ENCODE peak calls at places on chromosomes 4 and X, in six cellular contexts. One of them, this sample, is unnamed.

GRCh38 chr4:142091085-142091513 is 454.7 kb downstream of the IL15 start:
- DNase-seq in cardiac fibroblast: peak; percentile 99
- DNase-seq in CD8-positive, alpha-beta T cell: no peak
- DNase-seq in omental fat pad: no peak
- DNase-seq in mesothelial cell of epicardium: no peak
- DNase-seq in cardiac muscle cell: no peak
- DNase-seq in this sample: no peak

GRCh38 chr4:130238121-130238520 is 1142.2 kb downstream of the C4orf33 start:
- DNase-seq in omental fat pad: no peak
- DNase-seq in mesothelial cell of epicardium: no peak
- DNase-seq in cardiac fibroblast: peak; percentile 3
- DNase-seq in cardiac muscle cell: no peak
- DNase-seq in CD8-positive, alpha-beta T cell: no peak
- DNase-seq in this sample: no peak

GRCh38 chr4:1244081-1244977 is 4.6 kb downstream of the CTBP1 start:
- DNase-seq in cardiac fibroblast: no peak
- DNase-seq in CD8-positive, alpha-beta T cell: no peak
- DNase-seq in mesothelial cell of epicardium: no peak
- DNase-seq in cardiac muscle cell: no peak
- DNase-seq in omental fat pad: no peak
- DNase-seq in this sample: no peak

GRCh38 chrX:71053217-71053621 is 14.9 kb downstream of the SNX12 start:
- DNase-seq in mesothelial cell of epicardium: no peak
- DNase-seq in omental fat pad: no peak
- DNase-seq in cardiac fibroblast: peak; percentile 69
- DNase-seq in cardiac muscle cell: peak; percentile 75
- DNase-seq in CD8-positive, alpha-beta T cell: no peak
- DNase-seq in this sample: no peak

GRCh38 chr4:105637409-105638258 is 70.9 kb downstream of the INTS12 start:
- DNase-seq in omental fat pad: peak; percentile 72
- DNase-seq in cardiac fibroblast: peak; percentile 43
- DNase-seq in CD8-positive, alpha-beta T cell: no peak
- DNase-seq in mesothelial cell of epicardium: peak; percentile 57
- DNase-seq in cardiac muscle cell: peak; percentile 68
- DNase-seq in this sample: no peak

GRCh38 chrX:2901367-2902036 is 27.6 kb downstream of the ARSD start:
- DNase-seq in cardiac muscle cell: no peak
- DNase-seq in mesothelial cell of epicardium: no peak
- DNase-seq in omental fat pad: no peak
- DNase-seq in cardiac fibroblast: no peak
- DNase-seq in CD8-positive, alpha-beta T cell: no peak
- DNase-seq in this sample: no peak

GRCh38 chrX:38347136-38347535 is 5.3 kb upstream of the OTC start:
- DNase-seq in CD8-positive, alpha-beta T cell: no peak
- DNase-seq in omental fat pad: no peak
- DNase-seq in cardiac fibroblast: peak; percentile 82
- DNase-seq in mesothelial cell of epicardium: no peak
- DNase-seq in cardiac muscle cell: peak; percentile 2
- DNase-seq in this sample: no peak

GRCh38 chr4:113645771-113646455 is 115.6 kb downstream of the CAMK2D start:
- DNase-seq in cardiac muscle cell: no peak
- DNase-seq in omental fat pad: no peak
- DNase-seq in mesothelial cell of epicardium: no peak
- DNase-seq in CD8-positive, alpha-beta T cell: no peak
- DNase-seq in cardiac fibroblast: peak; percentile 64
- DNase-seq in this sample: no peak

GRCh38 chr4:62528874-62529273 is 1328.7 kb downstream of the ADGRL3 start:
- DNase-seq in cardiac muscle cell: no peak
- DNase-seq in omental fat pad: no peak
- DNase-seq in cardiac fibroblast: no peak
- DNase-seq in mesothelial cell of epicardium: no peak
- DNase-seq in CD8-positive, alpha-beta T cell: no peak
- DNase-seq in this sample: no peak

GRCh38 chr4:106868381-106869035 is 167.6 kb downstream of the DKK2 start:
- DNase-seq in mesothelial cell of epicardium: no peak
- DNase-seq in cardiac fibroblast: peak; percentile 3
- DNase-seq in cardiac muscle cell: no peak
- DNase-seq in omental fat pad: no peak
- DNase-seq in CD8-positive, alpha-beta T cell: no peak
- DNase-seq in this sample: no peak

GRCh38 chrX:45842207-45842900 is 641.7 kb upstream of the DIPK2B start:
- DNase-seq in mesothelial cell of epicardium: no peak
- DNase-seq in omental fat pad: no peak
- DNase-seq in cardiac fibroblast: no peak
- DNase-seq in CD8-positive, alpha-beta T cell: no peak
- DNase-seq in cardiac muscle cell: no peak
- DNase-seq in this sample: no peak

GRCh38 chr4:22534374-22534773 is 18.5 kb upstream of the ADGRA3 start:
- DNase-seq in omental fat pad: no peak
- DNase-seq in cardiac fibroblast: no peak
- DNase-seq in CD8-positive, alpha-beta T cell: no peak
- DNase-seq in cardiac muscle cell: no peak
- DNase-seq in mesothelial cell of epicardium: no peak
- DNase-seq in this sample: no peak

GRCh38 chrX:80420147-80420546 is at the start of gene TENT5D:
- DNase-seq in cardiac muscle cell: no peak
- DNase-seq in omental fat pad: no peak
- DNase-seq in CD8-positive, alpha-beta T cell: no peak
- DNase-seq in cardiac fibroblast: no peak
- DNase-seq in mesothelial cell of epicardium: no peak
- DNase-seq in this sample: no peak

GRCh38 chr4:71732066-71732465 is 51.8 kb downstream of the GC start:
- DNase-seq in mesothelial cell of epicardium: no peak
- DNase-seq in cardiac muscle cell: no peak
- DNase-seq in omental fat pad: no peak
- DNase-seq in CD8-positive, alpha-beta T cell: no peak
- DNase-seq in cardiac fibroblast: no peak
- DNase-seq in this sample: no peak

GRCh38 chr4:86999244-86999643 is 64.4 kb downstream of the AFF1 start:
- DNase-seq in omental fat pad: no peak
- DNase-seq in cardiac fibroblast: no peak
- DNase-seq in cardiac muscle cell: no peak
- DNase-seq in CD8-positive, alpha-beta T cell: no peak
- DNase-seq in mesothelial cell of epicardium: no peak
- DNase-seq in this sample: no peak
- TF ChIP-seq CTCF in omental fat pad: no peak
- TF ChIP-seq CTCF in cardiac fibroblast: no peak
- TF ChIP-seq CTCF in cardiac muscle cell: no peak
- TF ChIP-seq CTCF in CD8-positive, alpha-beta T cell: no peak
- TF ChIP-seq CTCF in mesothelial cell of epicardium: no peak
- TF ChIP-seq CTCF in this sample: no peak

GRCh38 chr4:84451546-84451945 is 47.5 kb downstream of the NKX6-1 start:
- DNase-seq in cardiac muscle cell: no peak
- DNase-seq in mesothelial cell of epicardium: no peak
- DNase-seq in CD8-positive, alpha-beta T cell: no peak
- DNase-seq in omental fat pad: no peak
- DNase-seq in cardiac fibroblast: peak; percentile 13
- DNase-seq in this sample: no peak
- TF ChIP-seq CTCF in cardiac muscle cell: peak; percentile 45
- TF ChIP-seq CTCF in mesothelial cell of epicardium: no peak
- TF ChIP-seq CTCF in CD8-positive, alpha-beta T cell: no peak
- TF ChIP-seq CTCF in omental fat pad: no peak
- TF ChIP-seq CTCF in cardiac fibroblast: peak; percentile 50
- TF ChIP-seq CTCF in this sample: no peak

GRCh38 chr4:48991357-48991756 is 5.3 kb downstream of the CWH43 start:
- DNase-seq in omental fat pad: no peak
- DNase-seq in cardiac fibroblast: no peak
- DNase-seq in CD8-positive, alpha-beta T cell: no peak
- DNase-seq in mesothelial cell of epicardium: no peak
- DNase-seq in cardiac muscle cell: no peak
- DNase-seq in this sample: no peak

GRCh38 chr4:48986654-48987164 is 634 bp downstream of the CWH43 start:
- DNase-seq in cardiac muscle cell: no peak
- DNase-seq in mesothelial cell of epicardium: no peak
- DNase-seq in omental fat pad: no peak
- DNase-seq in CD8-positive, alpha-beta T cell: no peak
- DNase-seq in cardiac fibroblast: no peak
- DNase-seq in this sample: no peak

GRCh38 chr4:48985602-48985975 is 486 bp upstream of the CWH43 start:
- DNase-seq in cardiac fibroblast: no peak
- DNase-seq in CD8-positive, alpha-beta T cell: no peak
- DNase-seq in cardiac muscle cell: no peak
- DNase-seq in mesothelial cell of epicardium: no peak
- DNase-seq in omental fat pad: no peak
- DNase-seq in this sample: no peak

GRCh38 chr4:48989461-48990203 is 3.6 kb downstream of the CWH43 start:
- DNase-seq in CD8-positive, alpha-beta T cell: no peak
- DNase-seq in omental fat pad: no peak
- DNase-seq in mesothelial cell of epicardium: no peak
- DNase-seq in cardiac fibroblast: no peak
- DNase-seq in cardiac muscle cell: no peak
- DNase-seq in this sample: no peak

GRCh38 chr4:48985976-48986653 is at the start of gene CWH43:
- DNase-seq in omental fat pad: no peak
- DNase-seq in cardiac muscle cell: no peak
- DNase-seq in cardiac fibroblast: no peak
- DNase-seq in CD8-positive, alpha-beta T cell: no peak
- DNase-seq in mesothelial cell of epicardium: no peak
- DNase-seq in this sample: no peak
- TF ChIP-seq CTCF in omental fat pad: no peak
- TF ChIP-seq CTCF in cardiac muscle cell: no peak
- TF ChIP-seq CTCF in cardiac fibroblast: no peak
- TF ChIP-seq CTCF in CD8-positive, alpha-beta T cell: no peak
- TF ChIP-seq CTCF in mesothelial cell of epicardium: no peak
- TF ChIP-seq CTCF in this sample: no peak

GRCh38 chrX:25941087-25941486 is 197.1 kb upstream of the MAGEB18 start:
- DNase-seq in cardiac fibroblast: no peak
- DNase-seq in cardiac muscle cell: no peak
- DNase-seq in omental fat pad: no peak
- DNase-seq in CD8-positive, alpha-beta T cell: no peak
- DNase-seq in mesothelial cell of epicardium: no peak
- DNase-seq in this sample: no peak

GRCh38 chrX:25941559-25942250 is 196.4 kb upstream of the MAGEB18 start:
- DNase-seq in CD8-positive, alpha-beta T cell: no peak
- DNase-seq in mesothelial cell of epicardium: no peak
- DNase-seq in cardiac muscle cell: no peak
- DNase-seq in omental fat pad: no peak
- DNase-seq in cardiac fibroblast: peak; percentile 27
- DNase-seq in this sample: no peak
- TF ChIP-seq CTCF in CD8-positive, alpha-beta T cell: no peak
- TF ChIP-seq CTCF in mesothelial cell of epicardium: no peak
- TF ChIP-seq CTCF in cardiac muscle cell: no peak
- TF ChIP-seq CTCF in omental fat pad: no peak
- TF ChIP-seq CTCF in cardiac fibroblast: no peak
- TF ChIP-seq CTCF in this sample: no peak

DNA sequence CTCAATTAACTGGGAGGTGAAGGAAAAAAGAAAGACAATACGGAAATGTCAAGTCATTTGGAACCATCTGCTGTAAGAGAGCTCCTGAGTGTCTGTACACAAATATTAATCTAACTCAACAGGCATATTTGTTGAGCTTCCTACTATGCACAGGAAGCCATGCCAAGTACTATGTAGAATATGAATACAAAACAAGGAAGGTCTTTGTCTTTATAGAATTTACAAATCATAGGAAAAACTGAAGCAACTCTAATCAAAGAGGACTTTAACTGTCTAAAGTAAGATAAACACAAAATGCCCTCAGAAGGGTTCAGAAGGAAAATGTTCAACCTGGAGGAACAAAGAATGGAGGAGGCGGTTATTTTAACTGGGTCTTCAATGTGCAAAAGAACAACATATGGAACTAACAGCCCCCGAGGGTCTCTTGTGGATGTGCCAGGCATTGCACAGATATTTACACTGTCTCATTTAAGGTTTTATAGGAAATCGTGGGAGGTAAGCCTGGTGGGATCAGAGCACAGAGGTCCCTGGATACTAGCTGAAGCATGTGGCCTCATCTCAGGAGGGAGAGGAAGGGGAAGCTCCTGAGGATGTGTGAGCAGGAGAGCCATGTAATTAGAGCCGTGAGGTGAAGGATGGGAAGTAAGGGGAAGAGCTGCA is 5.8 kb downstream of the FAM114A1 start:
- DNase-seq in cardiac fibroblast: no peak
- DNase-seq in cardiac muscle cell: no peak
- DNase-seq in mesothelial cell of epicardium: no peak
- DNase-seq in omental fat pad: no peak
- DNase-seq in CD8-positive, alpha-beta T cell: no peak
- DNase-seq in this sample: no peak
- TF ChIP-seq CTCF in cardiac fibroblast: no peak
- TF ChIP-seq CTCF in cardiac muscle cell: no peak
- TF ChIP-seq CTCF in mesothelial cell of epicardium: no peak
- TF ChIP-seq CTCF in omental fat pad: no peak
- TF ChIP-seq CTCF in CD8-positive, alpha-beta T cell: no peak
- TF ChIP-seq CTCF in this sample: no peak

DNA sequence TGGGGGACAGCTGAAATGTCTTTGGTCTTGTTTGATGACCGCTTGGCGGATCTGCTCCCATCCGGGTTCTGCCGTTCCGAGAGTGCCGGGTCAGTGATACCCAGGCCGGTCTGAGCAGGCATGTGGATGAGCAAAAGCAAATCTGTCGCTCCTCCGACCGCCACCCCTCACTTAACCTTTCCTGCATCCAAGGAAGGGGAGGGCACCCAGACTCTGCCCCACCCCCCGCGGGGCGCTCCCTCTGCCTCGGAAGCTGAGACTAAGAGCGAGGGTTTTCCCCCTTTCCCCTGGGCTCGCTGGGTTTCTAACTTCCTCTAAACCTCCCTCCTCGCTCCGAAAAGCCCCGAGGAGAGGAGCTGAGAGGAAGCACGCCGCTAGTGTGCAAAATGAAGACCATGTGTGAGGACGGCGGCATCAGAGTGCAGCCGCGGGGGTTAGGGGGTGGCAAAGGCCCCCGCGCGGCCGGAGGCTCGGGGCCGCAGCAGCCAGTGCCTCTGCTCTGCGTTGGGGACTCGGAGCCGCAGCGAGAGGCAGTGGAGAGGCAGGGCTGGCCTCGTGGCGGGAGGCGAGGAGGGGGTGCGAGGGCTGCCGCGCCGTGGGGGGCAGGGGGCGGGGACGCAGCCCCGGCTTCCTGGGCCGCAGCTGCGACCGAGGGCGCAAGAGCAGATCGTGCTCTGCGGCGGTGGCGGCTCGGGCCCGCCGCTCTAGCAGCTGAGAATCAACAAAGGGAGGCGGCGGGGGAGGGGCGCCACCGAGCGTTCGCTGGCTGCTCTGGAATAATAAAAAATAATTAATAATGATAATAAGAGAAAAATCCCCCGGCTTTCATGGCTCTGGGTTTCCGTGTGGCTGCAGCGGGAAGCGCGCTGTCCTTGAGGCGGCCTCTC is 55.8 kb upstream of the BCOR start:
- DNase-seq in omental fat pad: no peak
- DNase-seq in mesothelial cell of epicardium: no peak
- DNase-seq in cardiac fibroblast: no peak
- DNase-seq in cardiac muscle cell: peak; percentile 68
- DNase-seq in CD8-positive, alpha-beta T cell: no peak
- DNase-seq in this sample: peak; percentile 57
- TF ChIP-seq CTCF in omental fat pad: no peak
- TF ChIP-seq CTCF in mesothelial cell of epicardium: no peak
- TF ChIP-seq CTCF in cardiac fibroblast: no peak
- TF ChIP-seq CTCF in cardiac muscle cell: no peak
- TF ChIP-seq CTCF in CD8-positive, alpha-beta T cell: no peak
- TF ChIP-seq CTCF in this sample: no peak

This sample was measured in activated B cell treated with CpG ODN at 0.5 μM for 24 hours.